ENCODE peak calls at places on chromosomes 4 and X, in seven cellular contexts. O, E, H, C, I, J and L are unnamed samples.

GRCh38 chr4:140427104-140427918 is at the start of gene CLGN:
- DNase-seq in C (peak; percentile 64), J (peak; percentile 96), O (peak; percentile 53), H (peak; percentile 44), I (peak; percentile 88), E (peak; percentile 89), L (no peak)

GRCh38 chrX:31629195-31629594 is 557.4 kb upstream of the FTHL17 start:
- DNase-seq in C (no peak), I (peak; percentile 10), O (no peak), E (no peak), J (no peak), H (no peak), L (no peak)

GRCh38 chr4:771464-771863 is 54.5 kb downstream of the CPLX1 start:
- DNase-seq in C (no peak), I (peak; percentile 69), O (no peak), H (no peak), J (no peak), E (no peak), L (no peak)

GRCh38 chr4:30838346-30838745 is 118.2 kb downstream of the PCDH7 start:
- DNase-seq in H (no peak), J (no peak), O (no peak), I (no peak), E (no peak), C (no peak), L (no peak)

GRCh38 chr4:112515278-112516075 is 503 bp downstream of the NEUROG2 start:
- DNase-seq in O (peak; percentile 40), E (no peak), H (no peak), I (peak; percentile 89), J (peak; percentile 32), C (no peak), L (no peak)

GRCh38 chrX:80471582-80471981 is 51.3 kb downstream of the TENT5D start:
- DNase-seq in E (no peak), O (no peak), I (no peak), J (no peak), H (no peak), C (no peak), L (no peak)

GRCh38 chr4:47002593-47002992 is 9.2 kb upstream of the GABRA4 start:
- DNase-seq in C (no peak), I (peak; percentile 79), E (no peak), O (peak; percentile 15), H (peak; percentile 79), J (no peak), L (no peak)

GRCh38 chrX:3134316-3134715 is 93.0 kb downstream of the ARSF start:
- DNase-seq in J (no peak), H (peak; percentile 38), C (no peak), I (peak; percentile 38), E (no peak), O (no peak), L (no peak)

GRCh38 chr4:107794001-107794400 is 30.7 kb upstream of the SGMS2 start:
- DNase-seq in E (no peak), O (no peak), H (no peak), I (no peak), C (no peak), J (no peak), L (no peak)

GRCh38 chr4:72084587-72085011 is 52.8 kb downstream of the NPFFR2 start:
- DNase-seq in I (peak; percentile 30), O (no peak), E (no peak), J (no peak), C (no peak), H (no peak), L (no peak)

GRCh38 chr4:90474484-90474883 is 347.3 kb downstream of the CCSER1 start:
- DNase-seq in I (no peak), C (no peak), H (no peak), E (no peak), O (no peak), J (no peak), L (no peak)

GRCh38 chr4:183118585-183118984 is 19.5 kb downstream of the WWC2 start:
- DNase-seq in I (peak; percentile 95), J (no peak), E (no peak), O (peak; percentile 86), C (no peak), H (peak; percentile 87), L (peak; percentile 65)

GRCh38 chrX:150975655-150976390 is 7.3 kb upstream of the HMGB3 start:
- DNase-seq in C (no peak), I (no peak), O (no peak), H (no peak), J (no peak), E (no peak), L (no peak)

GRCh38 chrX:55135171-55135570 is 46.4 kb downstream of the PAGE2 start:
- DNase-seq in H (peak; percentile 31), O (peak; percentile 69), I (no peak), E (no peak), J (peak; percentile 19), C (no peak), L (no peak)

GRCh38 chrX:50643525-50644137 is 170.4 kb downstream of the SHROOM4 start:
- DNase-seq in O (peak; percentile 15), E (no peak), H (no peak), I (no peak), C (no peak), J (no peak), L (no peak)

DNA sequence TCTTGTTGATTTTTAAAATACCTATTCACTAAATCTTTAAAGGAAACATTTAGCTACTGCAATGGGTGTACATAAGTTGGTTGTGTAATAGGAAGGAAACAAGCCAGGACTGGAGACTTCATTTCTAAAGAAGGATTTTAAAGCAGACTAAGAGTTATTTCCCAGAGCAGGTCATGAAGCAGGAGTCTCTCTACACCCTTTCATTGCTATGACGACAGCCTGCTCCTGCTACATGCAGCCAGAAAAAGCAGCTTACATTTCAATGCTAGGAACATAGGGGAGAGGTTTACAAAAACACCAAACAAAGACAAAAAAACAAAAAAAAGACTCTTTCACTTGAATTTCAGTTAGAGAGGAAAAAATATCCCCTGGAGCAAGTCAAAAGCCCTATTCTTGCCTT is 3.5 kb downstream of the SPARCL1 start:
- DNase-seq in H (peak; percentile 25), I (no peak), C (no peak), E (no peak), O (peak; percentile 83), J (no peak), L (no peak)
- H3K4me3 ChIP-seq in H (no peak overlapping the region), I (no peak overlapping the region), C (peak overlapping the region; percentile 12), E (peak overlapping the region; percentile 54), O (no peak overlapping the region), J (no peak overlapping the region), L (no peak overlapping the region)

GRCh38 chr4:110959041-110959643 is 336.3 kb upstream of the PITX2 start:
- DNase-seq in C (no peak), J (no peak), E (no peak), O (peak; percentile 36), H (peak; percentile 30), I (no peak), L (no peak)
- TF ChIP-seq CTCF in C (no peak), J (no peak), E (no peak), O (peak; percentile 39), H (peak; percentile 50), I (peak; percentile 53), L (peak; percentile 35)

GRCh38 chr4:180052629-180053028 is 2190.6 kb upstream of the TENM3 start:
- DNase-seq in J (no peak), H (no peak), E (no peak), C (no peak), O (no peak), I (no peak), L (no peak)

GRCh38 chr4:180057891-180058643 is 2185.1 kb upstream of the TENM3 start:
- DNase-seq in J (peak; percentile 48), E (peak; percentile 80), C (no peak), H (no peak), O (peak; percentile 16), I (peak; percentile 66), L (no peak)

GRCh38 chr4:180058731-180059215 is 2184.4 kb upstream of the TENM3 start:
- DNase-seq in I (peak; percentile 83), J (peak; percentile 69), E (peak; percentile 75), O (peak; percentile 51), C (peak; percentile 50), H (peak; percentile 44), L (no peak)

GRCh38 chr4:180057198-180057821 is 2185.9 kb upstream of the TENM3 start:
- DNase-seq in E (no peak), J (peak; percentile 42), I (peak; percentile 42), O (no peak), C (no peak), H (no peak), L (no peak)

DNA sequence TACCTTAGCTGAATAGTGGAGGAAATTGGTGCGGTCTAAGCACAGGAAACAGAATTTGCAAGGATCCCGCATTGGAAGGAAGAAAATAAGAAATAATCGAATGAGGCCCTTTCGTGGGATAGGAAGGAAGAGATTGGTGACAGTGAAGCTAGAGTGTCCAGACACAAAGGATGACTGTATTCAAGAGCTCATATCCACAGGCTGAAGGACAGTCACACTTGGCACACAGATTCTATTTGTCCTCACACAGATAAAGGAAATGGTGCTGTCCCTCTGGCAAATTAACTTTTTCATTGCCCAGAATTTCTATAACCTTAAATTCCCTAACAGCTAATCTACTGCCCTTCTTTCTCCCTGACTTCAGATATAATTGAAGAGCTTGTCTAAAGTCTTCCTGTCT is 2188.9 kb upstream of the TENM3 start:
- DNase-seq in J (no peak), I (no peak), E (no peak), O (no peak), H (no peak), C (no peak), L (no peak)
- H3K36me3 ChIP-seq in J (no peaks in the 10 kb centered on the region), I (no peaks in the 10 kb centered on the region), E (no peaks in the 10 kb centered on the region), O (no peaks in the 10 kb centered on the region), H (no peaks in the 10 kb centered on the region), C (no peaks in the 10 kb centered on the region), L (no peaks in the 10 kb centered on the region)

GRCh38 chrX:133414399-133415275 is 652 bp downstream of the GPC4 start:
- DNase-seq in C (peak; percentile 31), I (peak; percentile 36), O (peak; percentile 9), H (no peak), J (no peak), E (no peak), L (no peak)

GRCh38 chrX:133412246-133412645 is 3.0 kb downstream of the GPC4 start:
- DNase-seq in I (peak; percentile 84), J (no peak), E (no peak), C (no peak), H (peak; percentile 13), O (peak; percentile 20), L (peak; percentile 3)

GRCh38 chrX:133415276-133416105 is at the start of gene GPC4:
- DNase-seq in C (peak; percentile 71), O (peak; percentile 38), E (peak; percentile 73), I (peak; percentile 93), H (no peak), J (no peak), L (no peak)

GRCh38 chrX:133412665-133413064 is 2.6 kb downstream of the GPC4 start:
- DNase-seq in O (no peak), C (no peak), J (no peak), H (no peak), I (peak; percentile 90), E (no peak), L (no peak)

DNA sequence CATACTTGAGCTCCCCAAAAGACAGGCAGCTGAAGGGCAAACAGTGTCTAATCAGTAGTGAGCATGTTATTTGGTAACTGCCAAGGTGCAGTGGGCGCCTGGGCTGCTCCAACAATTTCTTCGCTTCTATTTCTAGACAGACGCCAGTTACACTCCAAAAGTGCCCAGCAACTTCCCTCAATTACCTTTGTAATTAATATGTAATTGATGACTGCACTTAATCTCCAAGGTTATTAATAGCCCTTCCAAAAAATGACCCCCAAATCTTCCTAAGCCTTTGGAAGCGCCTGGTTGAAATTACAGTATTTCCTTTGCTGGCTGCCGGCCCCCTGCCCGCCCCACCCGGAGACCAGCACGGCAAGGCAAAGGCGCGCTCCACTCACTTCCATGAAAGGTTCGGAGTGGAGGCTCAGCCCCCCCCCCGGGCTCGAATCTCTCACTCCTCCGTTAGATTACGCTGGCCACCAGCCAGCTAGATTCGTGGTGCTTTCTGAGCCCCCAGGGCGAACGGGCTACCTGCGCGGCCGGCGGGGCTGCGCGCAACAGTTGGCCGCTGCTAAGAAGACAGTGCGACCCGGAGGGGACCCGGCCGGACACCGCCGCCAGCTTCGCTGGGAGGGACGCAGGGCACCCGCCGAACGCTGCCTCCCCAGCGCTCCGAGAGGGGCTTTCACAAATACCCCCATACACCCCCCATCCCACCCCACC is 1.9 kb downstream of the GPC4 start:
- DNase-seq in E (no peak), C (no peak), J (no peak), H (no peak), O (no peak), I (no peak), L (no peak)
- H3K4me3 ChIP-seq in E (peak overlapping the region; percentile 67), C (peak overlapping the region; percentile 42), J (no peak overlapping the region), H (peak overlapping the region; percentile 96), O (peak overlapping the region; percentile 78), I (peak overlapping the region; percentile 69), L (no peak overlapping the region)